ENCODE peak calls at places on chromosome 17, in four cellular contexts. Q is A549; E is GOT3; O is activated CD8-positive, alpha-beta T cell treated with anti-CD3 and anti-CD28 coated beads for 36 hours. K is an unnamed sample.

GRCh38 chr17:20562587-20562986 is 16.9 kb upstream of the CDRT15L2 start:
- DNase-seq in Q (no peak), E (no peak), O (no peak), K (no peak)

GRCh38 chr17:45981306-45981705 is 17.7 kb upstream of the STH start:
- DNase-seq in Q (no peak), E (no peak), O (no peak), K (no peak)

GRCh38 chr17:15782809-15783208 is 50.7 kb downstream of the TBC1D26 start:
- DNase-seq in Q (no peak), E (no peak), O (peak), K (no peak)

GRCh38 chr17:12865769-12866168 is 76.5 kb downstream of the ARHGAP44 start:
- DNase-seq in Q (no peak), E (no peak), O (no peak), K (no peak)

GRCh38 chr17:35809855-35810461 is 674 bp downstream of the TAF15 start:
- DNase-seq in Q (no peak), E (no peak), O (no peak), K (no peak)

GRCh38 chr17:69609495-69610315 is 195.2 kb downstream of the MAP2K6 start:
- DNase-seq in Q (peak), E (no peak), O (no peak), K (peak)

GRCh38 chr17:50059759-50060273 is 3.9 kb downstream of the ITGA3 start:
- DNase-seq in Q (no peak), E (no peak), O (no peak), K (no peak)

GRCh38 chr17:48505788-48506187 is 25.0 kb downstream of the HOXB1 start:
- DNase-seq in Q (peak), E (no peak), O (peak), K (peak)

GRCh38 chr17:50533185-50533584 is 650 bp downstream of the EPN3 start:
- DNase-seq in Q (no peak), E (no peak), O (no peak), K (no peak)

GRCh38 chr17:70139449-70139993 is 29.8 kb upstream of the KCNJ2 start:
- DNase-seq in Q (no peak), E (no peak), O (no peak), K (no peak)

GRCh38 chr17:58066409-58066808 is 16.8 kb upstream of the DYNLL2 start:
- DNase-seq in Q (no peak), E (no peak), O (no peak), K (no peak)

GRCh38 chr17:7478276-7479138 is 924 bp downstream of the ZBTB4 start:
- DNase-seq in Q (peak), E (no peak), O (peak), K (peak)

GRCh38 chr17:60613325-60613724 is 13.3 kb downstream of the PPM1D start:
- DNase-seq in Q (no peak), E (no peak), O (no peak), K (no peak)

GRCh38 chr17:74606050-74606449 is 14.0 kb upstream of the CD300LD start:
- DNase-seq in Q (no peak), E (no peak), O (no peak), K (no peak)

GRCh38 chr17:81309140-81309858 is 14.2 kb upstream of the SLC38A10 start:
- DNase-seq in Q (peak), E (no peak), O (peak), K (peak)

GRCh38 chr17:27974531-27975145 is 67.8 kb upstream of the NLK start:
- DNase-seq in Q (no peak), E (no peak), O (no peak), K (no peak)